ENCODE peak calls at places on chromosome 19, in four cellular contexts. B is B cell, V is endothelial cell, Q is IMR-90. J is an unnamed sample.

GRCh38 chr19:14127929-14128509 is 8.4 kb downstream of the ASF1B start:
- DNase-seq in B (no peak), V (no peak), Q (no peak), J (no peak)

GRCh38 chr19:51439021-51439465 is 19.2 kb downstream of the SIGLEC8 start:
- DNase-seq in B (peak), V (no peak), Q (no peak), J (peak)

GRCh38 chr19:17183858-17184271 is 31.3 kb upstream of the USE1 start:
- DNase-seq in B (peak), V (no peak), Q (no peak), J (peak)

GRCh38 chr19:295687-296370 is 4.6 kb upstream of the PLPP2 start:
- DNase-seq in B (no peak), V (no peak), Q (no peak), J (peak)

GRCh38 chr19:39467941-39468340 is 12.7 kb upstream of the TIMM50 start:
- DNase-seq in B (no peak), V (no peak), Q (no peak), J (no peak)

GRCh38 chr19:39126312-39126561 is 651 bp downstream of the PAK4 start:
- DNase-seq in B (no peak), V (no peak), Q (no peak), J (peak)

GRCh38 chr19:3687774-3688706 is 12.2 kb downstream of the PIP5K1C start:
- DNase-seq in B (peak), V (no peak), Q (no peak), J (peak)

GRCh38 chr19:11300811-11301120 is 4.8 kb downstream of the TSPAN16 start:
- DNase-seq in B (no peak), V (no peak), Q (no peak), J (no peak)

GRCh38 chr19:48514123-48514458 is 2.5 kb upstream of the LMTK3 start:
- DNase-seq in B (no peak), V (no peak), Q (no peak), J (no peak)

GRCh38 chr19:47726467-47726866 is 13.2 kb downstream of the EHD2 start:
- DNase-seq in B (no peak), V (no peak), Q (peak), J (no peak)

GRCh38 chr19:47697863-47698609 is 15.2 kb upstream of the EHD2 start:
- DNase-seq in B (peak), V (peak), Q (peak), J (peak)

GRCh38 chr19:51798958-51799310 is 4.0 kb downstream of the FPR3 start:
- DNase-seq in B (no peak), V (no peak), Q (no peak), J (no peak)

GRCh38 chr19:3224346-3225325 is at the start of gene CELF5:
- DNase-seq in B (peak), V (peak), Q (no peak), J (peak)

GRCh38 chr19:23774156-23774971 is 15.7 kb upstream of the ZNF681 start:
- DNase-seq in B (no peak), V (no peak), Q (no peak), J (no peak)

GRCh38 chr19:55681131-55682087 is 6.4 kb downstream of the EPN1 start:
- DNase-seq in B (no peak), V (no peak), Q (peak), J (no peak)

GRCh38 chr19:9406798-9407352 is 28.5 kb downstream of the ZNF266 start:
- DNase-seq in B (peak), V (no peak), Q (peak), J (peak)

GRCh38 chr19:10290876-10291553 is 1.3 kb downstream of the ICAM5 start:
- DNase-seq in B (peak), V (no peak), Q (peak), J (peak)

GRCh38 chr19:3123088-3123721 is 12.6 kb upstream of the GNA15 start:
- DNase-seq in B (no peak), V (no peak), Q (no peak), J (no peak)

GRCh38 chr19:48481191-48481500 is 12.0 kb downstream of the CYTH2 start:
- DNase-seq in B (no peak), V (no peak), Q (peak), J (no peak)

GRCh38 chr19:16912780-16913179 is 24.0 kb downstream of the F2RL3 start:
- DNase-seq in B (no peak), V (no peak), Q (no peak), J (no peak)

GRCh38 chr19:13437919-13438618 is 68.2 kb downstream of the CACNA1A start:
- DNase-seq in B (no peak), V (no peak), Q (no peak), J (no peak)

GRCh38 chr19:49987159-49987698 is 26.3 kb upstream of the SIGLEC11 start:
- DNase-seq in B (peak), V (peak), Q (peak), J (peak)
- TF ChIP-seq CTCF in B (no peak), V (no peak), Q (peak), J (no peak)

DNA sequence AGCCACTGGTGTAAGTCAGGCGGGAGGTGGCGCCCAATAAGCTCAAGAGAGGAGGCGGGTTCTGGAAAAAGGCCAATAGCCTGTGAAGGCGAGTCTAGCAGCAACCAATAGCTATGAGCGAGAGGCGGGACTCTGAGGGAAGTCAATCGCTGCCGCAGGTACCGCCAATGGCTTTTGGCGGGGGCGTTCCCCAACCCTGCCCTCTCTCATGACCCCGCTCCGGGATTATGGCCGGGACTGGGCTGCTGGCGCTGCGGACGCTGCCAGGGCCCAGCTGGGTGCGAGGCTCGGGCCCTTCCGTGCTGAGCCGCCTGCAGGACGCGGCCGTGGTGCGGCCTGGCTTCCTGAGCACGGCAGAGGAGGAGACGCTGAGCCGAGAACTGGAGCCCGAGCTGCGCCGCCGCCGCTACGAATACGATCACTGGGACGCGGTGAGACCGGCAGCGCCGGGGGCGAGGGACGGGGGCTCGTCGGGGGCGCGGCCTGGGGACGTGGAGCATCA is at the start of gene ALKBH7:
- DNase-seq in B (peak), V (peak), Q (peak), J (peak)
- TF ChIP-seq CTCF in B (no peak), V (no peak), Q (no peak), J (no peak)

GRCh38 chr19:15733895-15734294 is 3.9 kb upstream of the OR10H3 start:
- DNase-seq in B (no peak), V (no peak), Q (no peak), J (no peak)

GRCh38 chr19:15732388-15732787 is 4.6 kb downstream of the OR10H2 start:
- DNase-seq in B (no peak), V (no peak), Q (no peak), J (no peak)

GRCh38 chr19:15727724-15728123 is at the start of gene OR10H2:
- DNase-seq in B (no peak), V (no peak), Q (no peak), J (no peak)

GRCh38 chr19:15730538-15730937 is 2.7 kb downstream of the OR10H2 start:
- DNase-seq in B (no peak), V (no peak), Q (no peak), J (no peak)
- TF ChIP-seq CTCF in B (no peak), V (no peak), Q (no peak), J (no peak)

GRCh38 chr19:35557539-35558399 is 5.7 kb downstream of the ATP4A start:
- DNase-seq in B (peak), V (peak), Q (peak), J (peak)
- TF ChIP-seq CTCF in B (no peak), V (no peak), Q (no peak), J (no peak)

GRCh38 chr19:1768248-1768647 is 14.9 kb downstream of the ONECUT3 start:
- DNase-seq in B (no peak), V (peak), Q (no peak), J (no peak)
- TF ChIP-seq CTCF in B (no peak), V (no peak), Q (peak), J (no peak)

GRCh38 chr19:27777242-27777641 is 1435.7 kb downstream of the UQCRFS1 start:
- DNase-seq in B (no peak), V (no peak), Q (no peak), J (no peak)

GRCh38 chr19:27776524-27776923 is 1436.4 kb downstream of the UQCRFS1 start:
- DNase-seq in B (no peak), V (no peak), Q (no peak), J (no peak)

GRCh38 chr19:27774827-27775226 is 1438.1 kb downstream of the UQCRFS1 start:
- DNase-seq in B (peak), V (no peak), Q (no peak), J (no peak)

GRCh38 chr19:27775395-27775794 is 1437.6 kb downstream of the UQCRFS1 start:
- DNase-seq in B (no peak), V (no peak), Q (no peak), J (no peak)

DNA sequence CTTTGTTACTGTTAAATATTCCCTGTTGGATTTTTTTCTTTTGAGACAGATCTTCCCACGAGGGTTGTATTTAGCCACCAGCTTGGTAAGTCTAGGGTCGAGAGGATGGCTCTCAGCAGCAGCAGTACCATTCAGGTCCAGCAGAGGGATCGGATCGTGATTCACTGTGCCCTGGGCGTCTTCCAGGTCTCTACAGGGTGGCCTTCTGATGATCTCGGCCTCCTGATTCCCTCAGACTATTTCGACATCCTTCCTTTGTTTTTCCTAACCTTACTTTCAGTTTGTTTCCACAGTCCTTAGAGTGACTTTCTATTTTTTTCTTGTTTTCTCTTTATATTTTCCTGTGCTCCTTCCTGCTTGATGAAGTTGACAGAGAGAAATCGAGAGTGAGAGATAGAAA is 1436.9 kb downstream of the UQCRFS1 start:
- DNase-seq in B (peak), V (no peak), Q (peak), J (no peak)
- TF ChIP-seq CTCF in B (peak), V (no peak), Q (no peak), J (no peak)

GRCh38 chr19:49755956-49756355 is 7.2 kb downstream of the TSKS start:
- DNase-seq in B (no peak), V (no peak), Q (no peak), J (no peak)

GRCh38 chr19:49758292-49758691 is 4.8 kb downstream of the TSKS start:
- DNase-seq in B (no peak), V (no peak), Q (peak), J (no peak)

GRCh38 chr19:49749771-49750170 is 13.3 kb downstream of the TSKS start:
- DNase-seq in B (no peak), V (no peak), Q (peak), J (no peak)

GRCh38 chr19:49749055-49749716 is 13.9 kb downstream of the TSKS start:
- DNase-seq in B (no peak), V (no peak), Q (peak), J (no peak)

DNA sequence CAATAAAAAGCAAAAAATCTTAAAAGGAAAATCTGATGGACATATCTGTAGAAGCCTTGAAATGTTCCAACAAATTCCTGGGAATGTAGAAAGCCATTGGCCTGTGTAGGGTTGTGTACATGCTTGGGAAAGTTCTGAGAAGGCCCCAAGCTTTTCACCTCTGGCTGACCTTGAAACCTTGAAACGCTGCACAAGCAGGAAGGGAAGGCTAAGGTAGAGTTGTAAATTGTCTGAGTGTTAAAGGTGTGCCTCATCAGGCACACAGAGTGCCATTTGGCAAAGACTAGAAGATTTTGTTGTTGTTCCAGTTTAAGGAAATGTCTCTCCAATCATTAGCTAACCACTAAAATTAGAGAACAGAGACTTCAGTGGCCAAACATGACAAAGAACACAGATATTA is 10.4 kb downstream of the TSKS start:
- DNase-seq in B (no peak), V (no peak), Q (no peak), J (no peak)
- TF ChIP-seq CTCF in B (no peak), V (no peak), Q (no peak), J (no peak)

DNA sequence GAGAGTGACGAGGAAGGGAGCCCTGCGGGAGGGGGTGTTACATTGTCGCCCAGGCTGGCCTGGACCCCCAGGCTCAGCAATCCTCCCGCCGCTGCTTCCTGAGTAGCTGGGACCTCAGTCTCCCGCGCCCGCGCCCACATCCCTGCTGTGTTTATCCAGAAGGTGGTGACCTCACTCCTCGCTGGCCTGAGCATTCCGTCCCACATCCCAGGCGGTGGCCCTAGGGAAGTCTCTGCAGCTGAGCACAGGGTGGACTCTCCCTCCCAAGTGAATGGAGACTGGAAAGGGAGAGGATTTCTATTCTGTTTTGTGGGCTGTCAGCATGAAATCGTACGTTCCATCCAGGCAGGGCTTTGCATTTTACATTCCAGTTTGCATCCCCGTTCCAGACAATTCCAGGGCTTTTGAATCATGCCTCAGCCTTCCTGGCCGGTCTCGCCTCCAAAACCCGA is 401 bp upstream of the ZNF765 start:
- DNase-seq in B (no peak), V (peak), Q (peak), J (no peak)
- TF ChIP-seq CTCF in B (no peak), V (no peak), Q (no peak), J (no peak)

GRCh38 chr19:19261350-19262189 is 11.5 kb downstream of the TM6SF2 start:
- DNase-seq in B (peak), V (no peak), Q (no peak), J (no peak)

GRCh38 chr19:19263886-19264487 is 9.1 kb downstream of the TM6SF2 start:
- DNase-seq in B (no peak), V (no peak), Q (no peak), J (no peak)

GRCh38 chr19:19260842-19261241 is 12.3 kb downstream of the TM6SF2 start:
- DNase-seq in B (peak), V (no peak), Q (no peak), J (no peak)

GRCh38 chr19:19260417-19260816 is 12.7 kb downstream of the TM6SF2 start:
- DNase-seq in B (no peak), V (no peak), Q (no peak), J (no peak)

GRCh38 chr19:19262190-19263057 is 10.7 kb downstream of the TM6SF2 start:
- DNase-seq in B (no peak), V (peak), Q (no peak), J (no peak)
- TF ChIP-seq CTCF in B (no peak), V (no peak), Q (no peak), J (no peak)

DNA sequence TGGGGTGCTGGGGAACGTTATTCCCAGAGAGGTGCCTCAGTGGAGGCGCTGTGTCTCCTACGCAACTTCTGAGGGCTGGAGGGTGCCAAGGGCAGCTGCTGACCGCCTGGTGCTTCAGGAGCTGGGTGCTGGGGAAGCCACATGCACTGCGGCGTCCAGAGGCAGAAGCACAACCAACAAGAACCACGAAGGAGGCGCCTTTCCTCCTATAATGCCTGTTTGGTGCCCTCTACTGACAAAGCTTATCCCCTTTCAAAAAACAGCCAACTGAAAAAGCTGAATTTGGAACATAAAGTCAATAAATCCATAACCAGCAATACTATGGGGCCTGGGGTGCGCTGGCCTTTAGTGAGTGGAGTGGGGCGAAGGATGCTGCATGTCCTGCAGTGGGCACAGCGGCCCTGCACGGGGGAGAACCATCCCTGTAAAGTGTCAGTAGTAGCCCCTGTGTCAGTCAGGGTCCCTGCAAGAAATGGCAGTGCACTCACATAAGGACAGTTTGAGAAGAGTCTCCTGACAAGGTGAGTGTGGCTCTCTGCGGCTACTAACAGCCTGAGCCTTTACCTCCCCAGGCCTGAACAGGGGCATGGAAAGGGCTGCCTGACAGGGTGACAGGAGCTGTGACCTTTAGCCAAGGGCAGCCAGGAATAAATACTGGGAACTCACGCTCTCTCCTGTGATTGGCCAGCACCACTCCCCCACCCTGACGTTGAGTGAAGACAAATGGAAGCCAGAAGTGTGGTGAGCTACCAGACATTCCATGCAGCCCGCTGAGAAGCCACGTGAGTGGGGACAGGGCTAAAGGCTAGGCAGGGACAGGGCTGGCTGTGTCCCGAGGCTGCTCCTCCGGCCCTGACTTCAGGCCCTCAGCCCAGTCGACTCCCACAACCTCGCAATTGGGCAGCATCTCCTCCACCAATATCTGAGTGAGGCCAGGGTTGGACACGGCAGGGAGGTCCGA is 4.5 kb upstream of the B3GNT8 start:
- DNase-seq in B (no peak), V (no peak), Q (peak), J (no peak)
- TF ChIP-seq CTCF in B (no peak), V (no peak), Q (peak), J (peak)